ENCODE peak calls at places on chromosomes 16 and 17, in nine cellular contexts. One of them, this sample, is unnamed.

GRCh38 chr16:24668481-24669001 is 60.9 kb upstream of the TNRC6A start:
- DNase-seq in A172: peak
- DNase-seq in Calu3: no peak
- DNase-seq in occipital lobe: no peak
- DNase-seq in substantia nigra: no peak
- DNase-seq in activated T-helper 1 cell treated with Interleukin-2 at 50 U/mL for 16 hours: no peak
- DNase-seq in ACHN: no peak
- DNase-seq in AG09319: peak
- DNase-seq in NCI-H524: no peak
- DNase-seq in this sample: peak

GRCh38 chr17:17819561-17819995 is 17.2 kb downstream of the SREBF1 start:
- DNase-seq in A172: peak
- DNase-seq in Calu3: peak
- DNase-seq in occipital lobe: peak
- DNase-seq in substantia nigra: peak
- DNase-seq in activated T-helper 1 cell treated with Interleukin-2 at 50 U/mL for 16 hours: no peak
- DNase-seq in ACHN: peak
- DNase-seq in AG09319: peak
- DNase-seq in NCI-H524: no peak
- DNase-seq in this sample: peak

GRCh38 chr17:41667280-41668008 is 21.2 kb upstream of the EIF1 start:
- DNase-seq in A172: no peak
- DNase-seq in Calu3: no peak
- DNase-seq in occipital lobe: no peak
- DNase-seq in substantia nigra: no peak
- DNase-seq in activated T-helper 1 cell treated with Interleukin-2 at 50 U/mL for 16 hours: no peak
- DNase-seq in ACHN: no peak
- DNase-seq in AG09319: no peak
- DNase-seq in NCI-H524: no peak
- DNase-seq in this sample: no peak

GRCh38 chr16:76531236-76531635 is 254.0 kb downstream of the CNTNAP4 start:
- DNase-seq in A172: no peak
- DNase-seq in Calu3: no peak
- DNase-seq in occipital lobe: no peak
- DNase-seq in substantia nigra: no peak
- DNase-seq in activated T-helper 1 cell treated with Interleukin-2 at 50 U/mL for 16 hours: no peak
- DNase-seq in ACHN: no peak
- DNase-seq in AG09319: no peak
- DNase-seq in NCI-H524: no peak
- DNase-seq in this sample: no peak

GRCh38 chr16:10906914-10907756 is 30.1 kb downstream of the CIITA start:
- DNase-seq in A172: no peak
- DNase-seq in Calu3: no peak
- DNase-seq in occipital lobe: no peak
- DNase-seq in substantia nigra: peak
- DNase-seq in activated T-helper 1 cell treated with Interleukin-2 at 50 U/mL for 16 hours: no peak
- DNase-seq in ACHN: no peak
- DNase-seq in AG09319: no peak
- DNase-seq in NCI-H524: no peak
- DNase-seq in this sample: no peak

GRCh38 chr17:38569701-38570512 is 35.8 kb downstream of the SRCIN1 start:
- DNase-seq in A172: no peak
- DNase-seq in Calu3: no peak
- DNase-seq in occipital lobe: no peak
- DNase-seq in substantia nigra: peak
- DNase-seq in activated T-helper 1 cell treated with Interleukin-2 at 50 U/mL for 16 hours: no peak
- DNase-seq in ACHN: no peak
- DNase-seq in AG09319: no peak
- DNase-seq in NCI-H524: no peak
- DNase-seq in this sample: peak

GRCh38 chr17:79159926-79160325 is 85.3 kb downstream of the ENGASE start:
- DNase-seq in A172: no peak
- DNase-seq in Calu3: no peak
- DNase-seq in occipital lobe: no peak
- DNase-seq in substantia nigra: no peak
- DNase-seq in activated T-helper 1 cell treated with Interleukin-2 at 50 U/mL for 16 hours: no peak
- DNase-seq in ACHN: no peak
- DNase-seq in AG09319: no peak
- DNase-seq in NCI-H524: no peak
- DNase-seq in this sample: no peak

GRCh38 chr17:8322078-8322477 is 12.0 kb downstream of the ARHGEF15 start:
- DNase-seq in A172: no peak
- DNase-seq in Calu3: no peak
- DNase-seq in occipital lobe: no peak
- DNase-seq in substantia nigra: no peak
- DNase-seq in activated T-helper 1 cell treated with Interleukin-2 at 50 U/mL for 16 hours: no peak
- DNase-seq in ACHN: no peak
- DNase-seq in AG09319: no peak
- DNase-seq in NCI-H524: no peak
- DNase-seq in this sample: no peak

GRCh38 chr16:648071-648785 is 937 bp upstream of the WDR90 start:
- DNase-seq in A172: no peak
- DNase-seq in Calu3: peak
- DNase-seq in occipital lobe: no peak
- DNase-seq in substantia nigra: no peak
- DNase-seq in activated T-helper 1 cell treated with Interleukin-2 at 50 U/mL for 16 hours: no peak
- DNase-seq in ACHN: peak
- DNase-seq in AG09319: no peak
- DNase-seq in NCI-H524: peak
- DNase-seq in this sample: no peak

GRCh38 chr17:29838961-29839360 is 91.1 kb downstream of the SSH2 start:
- DNase-seq in A172: peak
- DNase-seq in Calu3: peak
- DNase-seq in occipital lobe: no peak
- DNase-seq in substantia nigra: peak
- DNase-seq in activated T-helper 1 cell treated with Interleukin-2 at 50 U/mL for 16 hours: no peak
- DNase-seq in ACHN: no peak
- DNase-seq in AG09319: no peak
- DNase-seq in NCI-H524: peak
- DNase-seq in this sample: no peak

GRCh38 chr17:19755392-19755791 is 7.3 kb upstream of the ALDH3A1 start:
- DNase-seq in A172: no peak
- DNase-seq in Calu3: no peak
- DNase-seq in occipital lobe: no peak
- DNase-seq in substantia nigra: no peak
- DNase-seq in activated T-helper 1 cell treated with Interleukin-2 at 50 U/mL for 16 hours: no peak
- DNase-seq in ACHN: no peak
- DNase-seq in AG09319: no peak
- DNase-seq in NCI-H524: no peak
- DNase-seq in this sample: no peak

GRCh38 chr16:73042807-73043206 is 5.1 kb downstream of the ZFHX3 start:
- DNase-seq in A172: no peak
- DNase-seq in Calu3: no peak
- DNase-seq in occipital lobe: no peak
- DNase-seq in substantia nigra: no peak
- DNase-seq in activated T-helper 1 cell treated with Interleukin-2 at 50 U/mL for 16 hours: no peak
- DNase-seq in ACHN: no peak
- DNase-seq in AG09319: no peak
- DNase-seq in NCI-H524: peak
- DNase-seq in this sample: no peak

GRCh38 chr16:19135896-19136438 is 22.2 kb downstream of the ITPRIPL2 start:
- DNase-seq in A172: peak
- DNase-seq in Calu3: peak
- DNase-seq in occipital lobe: no peak
- DNase-seq in substantia nigra: no peak
- DNase-seq in activated T-helper 1 cell treated with Interleukin-2 at 50 U/mL for 16 hours: no peak
- DNase-seq in ACHN: no peak
- DNase-seq in AG09319: no peak
- DNase-seq in NCI-H524: no peak
- DNase-seq in this sample: no peak

GRCh38 chr16:52547001-52547833 is at the start of gene TOX3:
- DNase-seq in A172: no peak
- DNase-seq in Calu3: peak
- DNase-seq in occipital lobe: peak
- DNase-seq in substantia nigra: no peak
- DNase-seq in activated T-helper 1 cell treated with Interleukin-2 at 50 U/mL for 16 hours: no peak
- DNase-seq in ACHN: no peak
- DNase-seq in AG09319: no peak
- DNase-seq in NCI-H524: peak
- DNase-seq in this sample: no peak

GRCh38 chr16:27195068-27195741 is 8.1 kb upstream of the KDM8 start:
- DNase-seq in A172: peak
- DNase-seq in Calu3: no peak
- DNase-seq in occipital lobe: no peak
- DNase-seq in substantia nigra: no peak
- DNase-seq in activated T-helper 1 cell treated with Interleukin-2 at 50 U/mL for 16 hours: no peak
- DNase-seq in ACHN: no peak
- DNase-seq in AG09319: no peak
- DNase-seq in NCI-H524: no peak
- DNase-seq in this sample: no peak

GRCh38 chr16:69286941-69287713 is 24.0 kb upstream of the VPS4A start:
- DNase-seq in A172: peak
- DNase-seq in Calu3: peak
- DNase-seq in occipital lobe: no peak
- DNase-seq in substantia nigra: no peak
- DNase-seq in activated T-helper 1 cell treated with Interleukin-2 at 50 U/mL for 16 hours: no peak
- DNase-seq in ACHN: peak
- DNase-seq in AG09319: peak
- DNase-seq in NCI-H524: peak
- DNase-seq in this sample: peak

GRCh38 chr16:2191446-2191706 is 5.0 kb downstream of the CASKIN1 start:
- DNase-seq in A172: no peak
- DNase-seq in Calu3: no peak
- DNase-seq in occipital lobe: no peak
- DNase-seq in substantia nigra: no peak
- DNase-seq in activated T-helper 1 cell treated with Interleukin-2 at 50 U/mL for 16 hours: no peak
- DNase-seq in ACHN: no peak
- DNase-seq in AG09319: no peak
- DNase-seq in NCI-H524: no peak
- DNase-seq in this sample: no peak

GRCh38 chr16:67914758-67915622 is 16.7 kb downstream of the CTRL start:
- DNase-seq in A172: no peak
- DNase-seq in Calu3: no peak
- DNase-seq in occipital lobe: no peak
- DNase-seq in substantia nigra: no peak
- DNase-seq in activated T-helper 1 cell treated with Interleukin-2 at 50 U/mL for 16 hours: no peak
- DNase-seq in ACHN: no peak
- DNase-seq in AG09319: no peak
- DNase-seq in NCI-H524: no peak
- DNase-seq in this sample: no peak

GRCh38 chr16:14302031-14302398 is 230.9 kb downstream of the MRTFB start:
- DNase-seq in A172: peak
- DNase-seq in Calu3: peak
- DNase-seq in occipital lobe: no peak
- DNase-seq in substantia nigra: peak
- DNase-seq in activated T-helper 1 cell treated with Interleukin-2 at 50 U/mL for 16 hours: no peak
- DNase-seq in ACHN: peak
- DNase-seq in AG09319: peak
- DNase-seq in NCI-H524: peak
- DNase-seq in this sample: no peak

GRCh38 chr17:6677158-6677831 is 25.7 kb downstream of the C17orf100 start:
- DNase-seq in A172: peak
- DNase-seq in Calu3: no peak
- DNase-seq in occipital lobe: no peak
- DNase-seq in substantia nigra: no peak
- DNase-seq in activated T-helper 1 cell treated with Interleukin-2 at 50 U/mL for 16 hours: no peak
- DNase-seq in ACHN: no peak
- DNase-seq in AG09319: no peak
- DNase-seq in NCI-H524: no peak
- DNase-seq in this sample: no peak

GRCh38 chr17:80596760-80597608 is 52.3 kb downstream of the RPTOR start:
- DNase-seq in A172: peak
- DNase-seq in Calu3: no peak
- DNase-seq in occipital lobe: no peak
- DNase-seq in substantia nigra: no peak
- DNase-seq in activated T-helper 1 cell treated with Interleukin-2 at 50 U/mL for 16 hours: no peak
- DNase-seq in ACHN: peak
- DNase-seq in AG09319: no peak
- DNase-seq in NCI-H524: no peak
- DNase-seq in this sample: no peak

GRCh38 chr16:70687671-70688265 is 1.9 kb upstream of the MTSS2 start:
- DNase-seq in A172: no peak
- DNase-seq in Calu3: no peak
- DNase-seq in occipital lobe: no peak
- DNase-seq in substantia nigra: no peak
- DNase-seq in activated T-helper 1 cell treated with Interleukin-2 at 50 U/mL for 16 hours: no peak
- DNase-seq in ACHN: no peak
- DNase-seq in AG09319: no peak
- DNase-seq in NCI-H524: no peak
- DNase-seq in this sample: no peak

GRCh38 chr17:6752068-6752909 is 3.6 kb upstream of the XAF1 start:
- DNase-seq in A172: peak
- DNase-seq in Calu3: no peak
- DNase-seq in occipital lobe: no peak
- DNase-seq in substantia nigra: no peak
- DNase-seq in activated T-helper 1 cell treated with Interleukin-2 at 50 U/mL for 16 hours: no peak
- DNase-seq in ACHN: peak
- DNase-seq in AG09319: peak
- DNase-seq in NCI-H524: no peak
- DNase-seq in this sample: peak

GRCh38 chr16:75116081-75116910 is at the start of gene LDHD:
- DNase-seq in A172: peak
- DNase-seq in Calu3: peak
- DNase-seq in occipital lobe: peak
- DNase-seq in substantia nigra: peak
- DNase-seq in activated T-helper 1 cell treated with Interleukin-2 at 50 U/mL for 16 hours: no peak
- DNase-seq in ACHN: peak
- DNase-seq in AG09319: no peak
- DNase-seq in NCI-H524: peak
- DNase-seq in this sample: peak

GRCh38 chr17:47733047-47733413 is at the start of gene TBX21:
- DNase-seq in A172: no peak
- DNase-seq in Calu3: peak
- DNase-seq in occipital lobe: no peak
- DNase-seq in substantia nigra: no peak
- DNase-seq in activated T-helper 1 cell treated with Interleukin-2 at 50 U/mL for 16 hours: peak
- DNase-seq in ACHN: peak
- DNase-seq in AG09319: no peak
- DNase-seq in NCI-H524: peak
- DNase-seq in this sample: peak

GRCh38 chr16:30166202-30166902 is 17.1 kb upstream of the CORO1A start:
- DNase-seq in A172: no peak
- DNase-seq in Calu3: no peak
- DNase-seq in occipital lobe: no peak
- DNase-seq in substantia nigra: no peak
- DNase-seq in activated T-helper 1 cell treated with Interleukin-2 at 50 U/mL for 16 hours: no peak
- DNase-seq in ACHN: no peak
- DNase-seq in AG09319: no peak
- DNase-seq in NCI-H524: no peak
- DNase-seq in this sample: peak

GRCh38 chr16:64615647-64616280 is 506.1 kb downstream of the CDH11 start:
- DNase-seq in A172: no peak
- DNase-seq in Calu3: no peak
- DNase-seq in occipital lobe: no peak
- DNase-seq in substantia nigra: peak
- DNase-seq in activated T-helper 1 cell treated with Interleukin-2 at 50 U/mL for 16 hours: no peak
- DNase-seq in ACHN: no peak
- DNase-seq in AG09319: no peak
- DNase-seq in NCI-H524: peak
- DNase-seq in this sample: peak

GRCh38 chr16:50282010-50282538 is 15.7 kb downstream of the ADCY7 start:
- DNase-seq in A172: no peak
- DNase-seq in Calu3: no peak
- DNase-seq in occipital lobe: no peak
- DNase-seq in substantia nigra: peak
- DNase-seq in activated T-helper 1 cell treated with Interleukin-2 at 50 U/mL for 16 hours: peak
- DNase-seq in ACHN: no peak
- DNase-seq in AG09319: no peak
- DNase-seq in NCI-H524: no peak
- DNase-seq in this sample: peak

GRCh38 chr17:81309140-81309858 is 14.2 kb upstream of the SLC38A10 start:
- DNase-seq in A172: peak
- DNase-seq in Calu3: peak
- DNase-seq in occipital lobe: no peak
- DNase-seq in substantia nigra: peak
- DNase-seq in activated T-helper 1 cell treated with Interleukin-2 at 50 U/mL for 16 hours: no peak
- DNase-seq in ACHN: peak
- DNase-seq in AG09319: peak
- DNase-seq in NCI-H524: no peak
- DNase-seq in this sample: peak

GRCh38 chr17:4956493-4957061 is 5.7 kb downstream of the ENO3 start:
- DNase-seq in A172: no peak
- DNase-seq in Calu3: no peak
- DNase-seq in occipital lobe: no peak
- DNase-seq in substantia nigra: no peak
- DNase-seq in activated T-helper 1 cell treated with Interleukin-2 at 50 U/mL for 16 hours: no peak
- DNase-seq in ACHN: no peak
- DNase-seq in AG09319: no peak
- DNase-seq in NCI-H524: no peak
- DNase-seq in this sample: no peak

GRCh38 chr16:71320021-71320420 is 30.8 kb upstream of the CMTR2 start:
- DNase-seq in A172: no peak
- DNase-seq in Calu3: no peak
- DNase-seq in occipital lobe: no peak
- DNase-seq in substantia nigra: no peak
- DNase-seq in activated T-helper 1 cell treated with Interleukin-2 at 50 U/mL for 16 hours: no peak
- DNase-seq in ACHN: no peak
- DNase-seq in AG09319: no peak
- DNase-seq in NCI-H524: no peak
- DNase-seq in this sample: no peak